ENCODE peak calls at places on chromosomes 5 and 9, in four cellular contexts. P is heart right ventricle, R is SK-N-SH, Q is OCI-LY7. E is an unnamed sample. For H3K4me1, the result is how much of the 10 kb centered on the place peaks cover.

GRCh38 chr5:140190868-140191209 is 15.9 kb downstream of the CYSTM1 start:
- DNase-seq in R (no peak), Q (no peak), P (no peak), E (no peak)

GRCh38 chr5:37812365-37812764 is 27.5 kb downstream of the GDNF start:
- DNase-seq in Q (no peak), R (no peak), P (no peak), E (no peak)

GRCh38 chr5:72194846-72195245 is 87.6 kb downstream of the MAP1B start:
- DNase-seq in P (no peak), Q (no peak), R (no peak), E (peak)

GRCh38 chr5:169911448-169912212 is 68.7 kb downstream of the INSYN2B start:
- DNase-seq in P (no peak), Q (no peak), R (no peak), E (no peak)

GRCh38 chr9:114385412-114386181 is 2.2 kb downstream of the AKNA start:
- DNase-seq in P (peak), R (no peak), Q (peak), E (peak)

GRCh38 chr9:4305065-4305481 is 5.2 kb upstream of the GLIS3 start:
- DNase-seq in R (no peak), Q (no peak), P (no peak), E (no peak)

GRCh38 chr9:28808042-28808441 is 1234.8 kb upstream of the C9orf72 start:
- DNase-seq in R (peak), P (no peak), Q (no peak), E (no peak)

GRCh38 chr5:78008356-78008967 is 232.3 kb upstream of the TBCA start:
- DNase-seq in P (no peak), Q (peak), R (peak), E (no peak)

GRCh38 chr9:99050924-99051323 is 54.0 kb upstream of the TGFBR1 start:
- DNase-seq in R (no peak), Q (no peak), P (no peak), E (no peak)

GRCh38 chr5:73266925-73267775 is 94.2 kb downstream of the TMEM174 start:
- DNase-seq in R (no peak), Q (no peak), P (no peak), E (no peak)

GRCh38 chr5:35876922-35877321 is 20.2 kb downstream of the IL7R start:
- DNase-seq in R (no peak), Q (no peak), P (no peak), E (no peak)

GRCh38 chr5:73232266-73233041 is 59.5 kb downstream of the TMEM174 start:
- DNase-seq in Q (no peak), P (no peak), R (peak), E (no peak)

GRCh38 chr9:20505574-20505973 is 116.7 kb downstream of the MLLT3 start:
- DNase-seq in R (no peak), Q (no peak), P (no peak), E (no peak)

GRCh38 chr5:13566903-13567339 is 377.6 kb downstream of the DNAH5 start:
- DNase-seq in P (no peak), R (no peak), Q (no peak), E (no peak)

GRCh38 chr5:71601222-71602026 is 14.3 kb downstream of the MCCC2 start:
- DNase-seq in Q (peak), P (peak), R (peak), E (peak)

GRCh38 chr5:93572101-93572772 is 8.8 kb downstream of the NR2F1-AS1 start:
- DNase-seq in P (no peak), R (no peak), Q (no peak), E (no peak)

GRCh38 chr5:34858798-34859197 is 19.8 kb downstream of the TTC23L start:
- DNase-seq in Q (no peak), P (no peak), R (no peak), E (no peak)

GRCh38 chr9:124869986-124870560 is 8.1 kb downstream of the ARPC5L start:
- DNase-seq in P (peak), R (no peak), Q (peak), E (peak)

GRCh38 chr9:110146371-110146770 is 61.6 kb downstream of the C9orf152 start:
- DNase-seq in Q (peak), P (no peak), R (no peak), E (no peak)

GRCh38 chr5:171736976-171737848 is 48.4 kb upstream of the SMIM23 start:
- DNase-seq in R (no peak), P (peak), Q (no peak), E (no peak)

GRCh38 chr5:35248843-35249780 is 18.8 kb upstream of the PRLR start:
- DNase-seq in R (no peak), P (no peak), Q (no peak), E (no peak)

GRCh38 chr5:33309780-33310345 is 130.9 kb upstream of the TARS1 start:
- DNase-seq in Q (no peak), R (no peak), P (no peak), E (no peak)

GRCh38 chr5:151448038-151448985 is 909 bp downstream of the SLC36A1 start:
- DNase-seq in P (peak), Q (peak), R (no peak), E (no peak)

GRCh38 chr5:133884525-133885311 is 83.7 kb downstream of the C5orf15 start:
- DNase-seq in Q (no peak), R (no peak), P (no peak), E (no peak)

GRCh38 chr5:139268364-139269202 is 25.0 kb upstream of the MATR3 start:
- DNase-seq in P (no peak), Q (no peak), R (no peak), E (no peak)

GRCh38 chr5:172575416-172575815 is 65.6 kb upstream of the NEURL1B start:
- DNase-seq in P (no peak), Q (no peak), R (no peak), E (no peak)

GRCh38 chr9:131817627-131818026 is 77.8 kb upstream of the RAPGEF1 start:
- DNase-seq in R (no peak), Q (no peak), P (no peak), E (no peak)

GRCh38 chr5:45057564-45057963 is 248.8 kb downstream of the MRPS30 start:
- DNase-seq in R (no peak), Q (no peak), P (no peak), E (no peak)

GRCh38 chr5:17118631-17119030 is 98.8 kb upstream of the BASP1 start:
- DNase-seq in R (peak), P (peak), Q (no peak), E (no peak)

GRCh38 chr5:36569456-36569855 is 37.0 kb upstream of the SLC1A3 start:
- DNase-seq in P (peak), Q (no peak), R (no peak), E (no peak)

GRCh38 chr9:132943677-132944293 is 631 bp downstream of the TSC1 start:
- DNase-seq in R (no peak), Q (peak), P (no peak), E (peak)

GRCh38 chr9:115069771-115070170 is 48.2 kb downstream of the TNC start:
- DNase-seq in Q (no peak), R (no peak), P (no peak), E (no peak)

GRCh38 chr5:180352116-180352975 is 790 bp downstream of the GFPT2 start:
- DNase-seq in Q (no peak), P (no peak), R (peak), E (peak)

GRCh38 chr9:34372598-34373011 is 4.1 kb downstream of the MYORG start:
- DNase-seq in R (no peak), P (no peak), Q (no peak), E (no peak)

GRCh38 chr9:117403403-117403811 is 11.4 kb downstream of the ASTN2 start:
- DNase-seq in R (peak), Q (no peak), P (no peak), E (no peak)

GRCh38 chr5:74816875-74817274 is 49.3 kb downstream of the FAM169A start:
- DNase-seq in P (no peak), R (no peak), Q (no peak), E (no peak)
- H3K4me3 ChIP-seq in P (no peak), R (no peak), Q (no peak), E (no peak)

DNA sequence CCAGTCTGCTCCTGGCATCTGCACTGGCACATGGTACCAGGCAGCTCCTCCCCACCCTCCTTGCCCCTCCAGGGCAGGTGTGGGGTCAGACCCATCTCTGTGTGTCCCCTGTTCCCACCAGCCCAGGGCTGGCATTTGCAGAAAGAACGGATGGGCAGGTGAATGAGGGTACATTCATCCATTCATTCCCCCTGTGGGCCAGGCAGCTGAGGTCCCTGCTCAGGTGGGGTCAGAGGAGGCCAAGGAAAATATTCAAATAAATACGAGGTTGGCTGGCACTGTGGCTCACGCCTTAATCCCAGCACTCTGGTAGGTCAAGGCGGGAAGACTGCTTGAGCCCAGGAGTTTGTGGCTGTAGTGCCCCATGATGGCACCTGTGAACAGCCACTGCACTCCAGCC is 25.0 kb upstream of the PHYKPL start:
- DNase-seq in Q (no peak), R (no peak), P (no peak), E (no peak)
- H3K4me1 ChIP-seq in Q (under half), R (under half), P (under half), E (under half)

GRCh38 chr9:14258156-14258555 is 55.8 kb downstream of the NFIB start:
- DNase-seq in R (no peak), P (no peak), Q (no peak), E (no peak)

GRCh38 chr9:14260101-14260500 is 53.8 kb downstream of the NFIB start:
- DNase-seq in Q (no peak), P (no peak), R (no peak), E (no peak)

GRCh38 chr9:14262836-14263235 is 51.1 kb downstream of the NFIB start:
- DNase-seq in P (no peak), R (no peak), Q (no peak), E (no peak)

GRCh38 chr9:14256588-14256987 is 57.4 kb downstream of the NFIB start:
- DNase-seq in P (peak), Q (no peak), R (no peak), E (no peak)

GRCh38 chr9:14258840-14259239 is 55.1 kb downstream of the NFIB start:
- DNase-seq in P (no peak), R (no peak), Q (no peak), E (no peak)
- H3K27ac ChIP-seq in P (peak), R (peak), Q (no peak), E (no peak)

DNA sequence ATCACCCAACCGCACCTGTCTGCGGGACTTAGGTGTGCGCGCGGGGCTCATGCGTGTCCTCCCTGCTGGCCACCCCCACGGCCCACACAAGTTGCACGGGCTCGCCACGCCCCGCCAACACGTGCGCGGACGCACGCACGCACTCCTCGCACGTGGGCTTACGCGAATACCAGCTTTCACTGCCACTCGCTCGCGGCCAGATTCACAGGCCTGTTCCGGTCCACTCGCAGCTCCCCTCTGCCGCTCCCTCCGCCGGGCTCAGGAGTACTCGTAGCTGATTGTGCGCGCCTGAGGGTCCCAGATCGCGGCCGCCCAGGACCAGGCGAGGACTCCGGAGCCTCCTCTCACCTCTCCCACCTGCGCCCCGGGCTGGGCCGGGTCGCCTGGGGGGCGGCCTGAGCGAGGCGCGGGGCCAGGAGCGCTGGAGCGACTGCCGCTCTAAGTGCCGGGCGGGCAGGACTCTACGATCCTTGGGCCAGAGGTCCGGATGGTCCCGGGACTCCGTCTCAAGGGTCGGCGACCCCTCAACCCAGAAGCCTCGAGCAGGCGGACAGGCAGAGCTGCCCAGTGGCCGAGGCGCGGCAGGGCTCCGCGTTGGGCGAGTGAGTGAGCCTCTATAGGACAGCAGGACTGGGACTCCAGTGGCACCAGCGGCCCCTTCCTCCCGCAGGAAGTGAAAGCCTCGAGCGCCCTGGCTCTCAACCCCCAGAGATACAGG is 3.4 kb downstream of the PCDHGC5 start:
- DNase-seq in Q (no peak), R (no peak), P (no peak), E (no peak)
- H3K4me3 ChIP-seq in Q (no peak), R (no peak), P (peak), E (no peak)

GRCh38 chr5:175477440-175477839 is 920 bp upstream of the SFXN1 start:
- DNase-seq in Q (no peak), R (no peak), P (no peak), E (no peak)
- H3K4me1 ChIP-seq in Q (under half), R (under half), P (under half), E (under half)